ENCODE peak calls at places on chromosomes 1 and 21, in eight cellular contexts. X is activated naive CD4-positive, alpha-beta T cell treated with anti-CD3 and anti-CD28 coated beads for 36 hours; L is AG04449; N is uterus; O is OCI-M1; Y is H54; P is brain microvascular endothelial cell; U is stimulated activated CD8-positive, alpha-beta memory T cell treated with anti-CD3 and anti-CD28 coated beads, Interleukin-7, amount 100 ng/mL, for 1 hour. R is an unnamed sample.
A peak's percentile ranks its signal among the peaks of the same experiment; 100 is the strongest.

GRCh38 chr1:185720633-185721272 is 13.4 kb upstream of the HMCN1 start:
- DNase-seq in X (no peak), L (peak; percentile 36), N (no peak), O (peak; percentile 64), Y (no peak), P (peak; percentile 22), U (no peak), R (peak; percentile 43)

GRCh38 chr1:223487514-223488259 is 94.5 kb downstream of the CCDC185 start:
- DNase-seq in X (no peak), L (no peak), N (no peak), O (no peak), Y (no peak), P (no peak), U (no peak), R (no peak)

GRCh38 chr1:162912061-162912667 is 51.2 kb upstream of the CCDC190 start:
- DNase-seq in X (no peak), L (no peak), N (no peak), O (no peak), Y (no peak), P (no peak), U (no peak), R (no peak)

GRCh38 chr21:39681845-39682244 is 63.1 kb upstream of the IGSF5 start:
- DNase-seq in X (no peak), L (peak; percentile 91), N (no peak), O (no peak), Y (no peak), P (peak; percentile 50), U (no peak), R (peak; percentile 84)

GRCh38 chr1:192575499-192576189 is at the start of gene RGS1:
- DNase-seq in X (peak; percentile 38), L (no peak), N (no peak), O (peak; percentile 96), Y (no peak), P (no peak), U (peak; percentile 35), R (no peak)

GRCh38 chr1:35185200-35185599 is 7.7 kb downstream of the SFPQ start:
- DNase-seq in X (no peak), L (no peak), N (no peak), O (no peak), Y (no peak), P (no peak), U (no peak), R (no peak)

GRCh38 chr1:51234721-51235425 is 1.2 kb upstream of the RNF11 start:
- DNase-seq in X (peak; percentile 82), L (no peak), N (peak; percentile 43), O (peak; percentile 81), Y (no peak), P (peak; percentile 60), U (peak; percentile 24), R (no peak)

GRCh38 chr1:172476218-172476811 is 32.4 kb upstream of the PIGC start:
- DNase-seq in X (no peak), L (no peak), N (no peak), O (no peak), Y (no peak), P (no peak), U (no peak), R (no peak)

GRCh38 chr1:26496881-26497280 is 24.6 kb downstream of the HMGN2 start:
- DNase-seq in X (no peak), L (no peak), N (peak; percentile 44), O (no peak), Y (no peak), P (no peak), U (no peak), R (no peak)

GRCh38 chr21:17460094-17460493 is 52.7 kb upstream of the CXADR start:
- DNase-seq in X (no peak), L (no peak), N (no peak), O (no peak), Y (no peak), P (no peak), U (no peak), R (no peak)

R was measured in AG09309.